ENCODE peak calls at places on chromosomes 5 and 9, in nine cellular contexts. N is Calu3, Y is A549, U is tibial nerve, W is endodermal cell, A is nephron progenitor cell, L is body of pancreas, D is uterus, X is cardiac muscle cell. J is an unnamed sample.

GRCh38 chr5:169350759-169351240 is 49.9 kb upstream of the SLIT3 start:
- DNase-seq in N (peak; percentile 18), Y (peak; percentile 96), U (no peak), W (no peak), A (no peak), L (no peak), D (no peak), X (peak; percentile 90), J (no peak)

GRCh38 chr9:28301281-28301680 is 728.0 kb upstream of the C9orf72 start:
- DNase-seq in N (no peak), Y (no peak), U (no peak), W (no peak), A (no peak), L (no peak), D (no peak), X (peak; percentile 0), J (no peak)

GRCh38 chr9:85959955-85960354 is 19.0 kb downstream of the NAA35 start:
- DNase-seq in N (no peak), Y (no peak), U (no peak), W (no peak), A (no peak), L (no peak), D (no peak), X (peak; percentile 18), J (no peak)

GRCh38 chr5:15695171-15695676 is 195.2 kb downstream of the FBXL7 start:
- DNase-seq in N (no peak), Y (no peak), U (no peak), W (peak; percentile 60), A (peak; percentile 26), L (no peak), D (peak; percentile 40), X (peak; percentile 37), J (no peak)

GRCh38 chr5:157115012-157115411 is 6.2 kb upstream of the HAVCR2 start:
- DNase-seq in N (no peak), Y (no peak), U (no peak), W (no peak), A (no peak), L (no peak), D (no peak), X (no peak), J (no peak)

GRCh38 chr9:79289856-79290255 is 281.9 kb upstream of the TLE4 start:
- DNase-seq in N (no peak), Y (no peak), U (no peak), W (peak; percentile 20), A (no peak), L (no peak), D (no peak), X (no peak), J (no peak)

GRCh38 chr5:3592298-3592697 is 3.3 kb upstream of the IRX1 start:
- DNase-seq in N (no peak), Y (no peak), U (no peak), W (peak; percentile 82), A (peak; percentile 50), L (no peak), D (no peak), X (no peak), J (no peak)

GRCh38 chr5:137669796-137670195 is 66.1 kb downstream of the KLHL3 start:
- DNase-seq in N (no peak), Y (no peak), U (no peak), W (no peak), A (no peak), L (no peak), D (no peak), X (no peak), J (no peak)

GRCh38 chr9:83166369-83166768 is 103.4 kb upstream of the RASEF start:
- DNase-seq in N (peak; percentile 78), Y (no peak), U (no peak), W (no peak), A (peak; percentile 17), L (peak; percentile 88), D (no peak), X (no peak), J (no peak)

GRCh38 chr9:83509372-83509771 is 28.8 kb downstream of the FRMD3 start:
- DNase-seq in N (no peak), Y (no peak), U (no peak), W (peak; percentile 40), A (no peak), L (no peak), D (no peak), X (peak; percentile 73), J (no peak)

GRCh38 chr9:134053401-134053871 is 14.4 kb downstream of the BRD3 start:
- DNase-seq in N (no peak), Y (no peak), U (no peak), W (no peak), A (no peak), L (no peak), D (no peak), X (no peak), J (no peak)

GRCh38 chr9:34549407-34549732 is 26.6 kb upstream of the ENHO start:
- DNase-seq in N (no peak), Y (no peak), U (no peak), W (no peak), A (no peak), L (no peak), D (no peak), X (no peak), J (no peak)

GRCh38 chr5:103178167-103178566 is 58.1 kb downstream of the PPIP5K2 start:
- DNase-seq in N (no peak), Y (peak; percentile 2), U (no peak), W (no peak), A (no peak), L (no peak), D (no peak), X (no peak), J (no peak)

GRCh38 chr5:127068771-127069330 is 4.5 kb downstream of the C5orf63 start:
- DNase-seq in N (no peak), Y (no peak), U (no peak), W (no peak), A (no peak), L (no peak), D (no peak), X (peak; percentile 90), J (no peak)

GRCh38 chr9:84775056-84775648 is 105.6 kb downstream of the NTRK2 start:
- DNase-seq in N (no peak), Y (no peak), U (no peak), W (no peak), A (no peak), L (no peak), D (no peak), X (no peak), J (no peak)

GRCh38 chr9:101466863-101467262 is 31.3 kb upstream of the ALDOB start:
- DNase-seq in N (no peak), Y (no peak), U (no peak), W (no peak), A (no peak), L (no peak), D (no peak), X (no peak), J (no peak)

GRCh38 chr5:115695290-115695689 is 69.5 kb upstream of the TMED7 start:
- DNase-seq in N (no peak), Y (no peak), U (no peak), W (no peak), A (no peak), L (no peak), D (no peak), X (no peak), J (no peak)

GRCh38 chr5:131355972-131356528 is 92.2 kb downstream of the CDC42SE2 start:
- DNase-seq in N (no peak), Y (no peak), U (no peak), W (no peak), A (no peak), L (no peak), D (no peak), X (peak; percentile 44), J (no peak)
- TF ChIP-seq CTCF in N (no peak), Y (no peak), U (no peak), W (no peak), A (no peak), L (no peak), D (no peak), X (no peak), J (no peak)

DNA sequence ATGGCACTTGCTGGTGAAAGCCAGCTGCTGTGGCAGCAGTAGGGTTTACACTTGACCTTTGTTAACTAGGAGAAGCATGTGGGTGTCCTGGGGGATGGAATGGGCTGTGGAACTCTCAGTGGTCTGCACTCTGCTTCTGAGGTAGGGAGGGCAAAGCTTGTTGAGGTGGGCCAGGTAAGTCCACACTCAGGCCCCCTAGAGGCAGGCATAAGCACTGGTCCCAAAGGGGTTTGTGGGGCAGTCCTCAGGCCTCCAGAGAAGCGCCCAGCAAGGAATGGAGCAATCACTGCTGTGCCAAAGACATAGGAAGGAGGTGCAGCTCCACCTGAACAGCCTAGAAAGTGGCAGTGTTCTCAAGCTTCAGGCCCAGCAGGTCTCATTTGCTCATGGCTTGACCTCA is 34.7 kb downstream of the INSL4 start:
- DNase-seq in N (no peak), Y (no peak), U (no peak), W (peak; percentile 67), A (no peak), L (no peak), D (no peak), X (no peak), J (no peak)
- TF ChIP-seq CTCF in N (no peak), Y (no peak), U (no peak), W (peak; percentile 73), A (no peak), L (no peak), D (no peak), X (no peak), J (no peak)

DNA sequence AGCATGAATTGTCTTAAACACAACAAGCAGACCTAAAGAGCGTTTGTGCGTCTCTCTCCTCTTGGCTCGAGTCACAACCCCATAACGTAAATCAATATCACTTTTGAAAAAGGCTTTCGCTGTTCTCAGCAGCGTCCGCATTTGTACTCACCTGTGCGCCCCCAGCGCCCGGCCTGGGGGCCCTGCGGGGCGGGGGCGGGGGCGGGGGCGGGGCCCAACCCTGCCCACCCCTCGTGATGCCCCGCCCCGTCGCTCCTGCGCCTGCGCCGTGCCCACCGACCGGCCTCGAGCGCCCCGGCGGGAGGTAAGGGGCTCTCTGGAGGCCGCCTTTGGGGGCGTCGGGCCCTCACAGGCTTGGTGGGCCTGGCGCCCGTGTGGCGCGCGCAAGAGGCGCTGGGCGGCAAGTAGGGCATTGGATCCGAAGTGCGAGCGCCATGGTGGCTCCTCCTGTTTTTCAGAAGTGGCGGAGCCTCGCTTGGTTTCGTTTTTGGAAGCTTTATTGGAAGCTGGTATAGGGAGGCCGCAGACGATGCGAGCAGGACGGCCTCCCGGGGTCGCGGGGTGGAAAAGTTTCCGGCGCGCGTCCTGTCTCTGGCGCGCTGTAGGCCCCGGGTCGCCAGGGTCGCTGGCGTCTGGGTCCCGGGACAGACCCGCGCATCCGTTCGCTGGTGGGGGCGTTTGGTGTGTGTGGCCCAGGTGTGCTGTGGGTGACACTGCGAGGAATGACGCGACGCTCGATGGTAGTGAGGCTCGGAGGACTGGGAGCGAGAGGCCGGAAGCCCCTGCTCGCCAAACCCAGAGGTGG is at the start of gene STX17:
- DNase-seq in N (peak; percentile 79), Y (peak; percentile 75), U (peak; percentile 71), W (peak; percentile 92), A (peak; percentile 89), L (peak; percentile 84), D (peak; percentile 70), X (peak; percentile 77), J (peak; percentile 81)
- TF ChIP-seq CTCF in N (no peak), Y (peak; percentile 12), U (no peak), W (no peak), A (no peak), L (no peak), D (no peak), X (no peak), J (no peak)

DNA sequence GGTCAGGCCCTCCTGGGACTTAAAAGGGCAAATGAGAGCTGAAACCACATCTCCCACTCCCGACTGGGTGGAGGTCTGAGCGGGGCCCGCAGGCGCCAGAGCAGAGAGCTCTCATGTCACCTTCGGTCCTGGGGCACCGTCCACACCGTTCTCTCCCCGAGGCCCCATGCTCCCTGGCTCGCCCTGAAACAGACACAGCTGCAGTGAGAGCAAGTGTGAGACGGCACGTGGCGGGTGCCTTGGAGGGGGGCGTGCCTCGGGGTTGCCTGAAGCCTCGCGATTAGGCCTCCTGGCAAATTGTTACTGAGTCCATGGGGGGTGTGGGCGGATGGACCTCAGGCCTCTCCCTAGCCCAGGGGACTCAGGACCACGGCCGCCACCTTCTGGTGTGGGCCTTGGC is 24.1 kb upstream of the PHYKPL start:
- DNase-seq in N (no peak), Y (no peak), U (no peak), W (no peak), A (no peak), L (no peak), D (no peak), X (no peak), J (no peak)
- TF ChIP-seq CTCF in N (no peak), Y (no peak), U (no peak), W (no peak), A (no peak), L (no peak), D (no peak), X (no peak), J (no peak)